ENCODE peak calls at places on chromosomes 13 and 19, in nine cellular contexts. C is uterus; R is PC-3; T is CD8-positive, alpha-beta memory T cell; L is endodermal cell; D is lower lobe of right lung; B is AG04450; E is left ventricle myocardium inferior; S is aorta. V is an unnamed sample.

GRCh38 chr19:40774916-40775631 is at the start of gene MIA:
- DNase-seq in C (no peak), R (no peak), T (no peak), L (no peak), D (no peak), B (no peak), E (no peak), S (peak; percentile 38), V (no peak)

GRCh38 chr13:113764793-113765190 is 5.8 kb downstream of the TMEM255B start:
- DNase-seq in C (no peak), R (no peak), T (no peak), L (peak; percentile 23), D (no peak), B (no peak), E (no peak), S (no peak), V (no peak)

GRCh38 chr13:87667686-87668085 is 3.5 kb upstream of the SLITRK5 start:
- DNase-seq in C (no peak), R (peak; percentile 32), T (no peak), L (no peak), D (no peak), B (no peak), E (no peak), S (no peak), V (no peak)

GRCh38 chr19:41518141-41518540 is 57.8 kb upstream of the CEACAM21 start:
- DNase-seq in C (no peak), R (no peak), T (no peak), L (no peak), D (no peak), B (no peak), E (no peak), S (no peak), V (no peak)

GRCh38 chr13:78601124-78601885 is 2.0 kb downstream of the POU4F1 start:
- DNase-seq in C (no peak), R (no peak), T (peak; percentile 48), L (peak; percentile 75), D (no peak), B (no peak), E (no peak), S (no peak), V (no peak)

GRCh38 chr13:55000844-55001243 is 1972.2 kb downstream of the OLFM4 start:
- DNase-seq in C (no peak), R (no peak), T (no peak), L (peak; percentile 69), D (no peak), B (no peak), E (no peak), S (no peak), V (no peak)

GRCh38 chr13:28719656-28720055 is 886 bp upstream of the SLC46A3 start:
- DNase-seq in C (no peak), R (no peak), T (no peak), L (no peak), D (no peak), B (no peak), E (no peak), S (no peak), V (no peak)

GRCh38 chr19:33306191-33306590 is 3.9 kb upstream of the CEBPA start:
- DNase-seq in C (no peak), R (no peak), T (no peak), L (no peak), D (no peak), B (no peak), E (no peak), S (no peak), V (no peak)

GRCh38 chr19:17706750-17707181 is 12.5 kb upstream of the MAP1S start:
- DNase-seq in C (no peak), R (no peak), T (no peak), L (peak; percentile 95), D (no peak), B (no peak), E (no peak), S (no peak), V (no peak)

GRCh38 chr13:97810152-97810551 is 143.3 kb upstream of the IPO5 start:
- DNase-seq in C (no peak), R (peak; percentile 49), T (no peak), L (no peak), D (no peak), B (no peak), E (no peak), S (no peak), V (no peak)

GRCh38 chr13:71417205-71417604 is 449.8 kb downstream of the DACH1 start:
- DNase-seq in C (no peak), R (peak; percentile 20), T (no peak), L (no peak), D (no peak), B (no peak), E (no peak), S (no peak), V (no peak)

GRCh38 chr13:23617551-23618014 is 47.4 kb downstream of the TNFRSF19 start:
- DNase-seq in C (no peak), R (no peak), T (no peak), L (no peak), D (no peak), B (no peak), E (no peak), S (no peak), V (no peak)

GRCh38 chr13:46531953-46532352 is 21.0 kb upstream of the LRCH1 start:
- DNase-seq in C (no peak), R (peak; percentile 16), T (no peak), L (no peak), D (no peak), B (no peak), E (no peak), S (no peak), V (no peak)

GRCh38 chr19:6772028-6772865 is at the start of gene VAV1:
- DNase-seq in C (no peak), R (no peak), T (peak; percentile 88), L (peak; percentile 57), D (peak; percentile 85), B (no peak), E (peak; percentile 58), S (peak; percentile 86), V (peak; percentile 61)

GRCh38 chr19:44644391-44645016 is 794 bp downstream of the PVR start:
- DNase-seq in C (peak; percentile 34), R (peak; percentile 44), T (no peak), L (peak; percentile 84), D (peak; percentile 43), B (no peak), E (no peak), S (peak; percentile 57), V (no peak)

GRCh38 chr19:47110521-47111080 is 3.0 kb downstream of the ZC3H4 start:
- DNase-seq in C (no peak), R (peak; percentile 26), T (peak; percentile 67), L (no peak), D (no peak), B (no peak), E (no peak), S (no peak), V (no peak)

GRCh38 chr13:97629601-97630272 is 195.8 kb downstream of the RAP2A start:
- DNase-seq in C (no peak), R (no peak), T (no peak), L (no peak), D (no peak), B (no peak), E (no peak), S (no peak), V (no peak)

GRCh38 chr19:54608792-54609191 is 15.4 kb downstream of the LILRA1 start:
- DNase-seq in C (no peak), R (no peak), T (no peak), L (no peak), D (no peak), B (no peak), E (no peak), S (no peak), V (no peak)

GRCh38 chr19:54609356-54609791 is 15.9 kb downstream of the LILRA1 start:
- DNase-seq in C (no peak), R (no peak), T (no peak), L (no peak), D (no peak), B (no peak), E (no peak), S (no peak), V (no peak)

GRCh38 chr19:54608205-54608604 is 14.8 kb downstream of the LILRA1 start:
- DNase-seq in C (no peak), R (no peak), T (no peak), L (no peak), D (no peak), B (no peak), E (no peak), S (no peak), V (no peak)

GRCh38 chr19:54616057-54616456 is 14.2 kb upstream of the LILRB1 start:
- DNase-seq in C (no peak), R (no peak), T (no peak), L (no peak), D (no peak), B (no peak), E (no peak), S (no peak), V (no peak)

GRCh38 chr19:54612428-54612827 is 17.9 kb upstream of the LILRB1 start:
- DNase-seq in C (no peak), R (no peak), T (no peak), L (no peak), D (no peak), B (no peak), E (no peak), S (no peak), V (no peak)
- H3K9me3 ChIP-seq in C (no peaks in the 10 kb centered on the region), R (no peaks in the 10 kb centered on the region), T (no peaks in the 10 kb centered on the region), L (peaks cover 82% of the 10 kb centered on the region), D (no peaks in the 10 kb centered on the region), B (peaks cover 29% of the 10 kb centered on the region), E (peaks cover 59% of the 10 kb centered on the region), S (peaks cover 1% of the 10 kb centered on the region), V (no peaks in the 10 kb centered on the region)

GRCh38 chr19:36115453-36116343 is at the start of gene TBCB:
- DNase-seq in C (peak; percentile 84), R (no peak), T (no peak), L (no peak), D (peak; percentile 89), B (no peak), E (peak; percentile 86), S (peak; percentile 90), V (no peak)
- H3K9me3 ChIP-seq in C (no peaks in the 10 kb centered on the region), R (no peaks in the 10 kb centered on the region), T (no peaks in the 10 kb centered on the region), L (no peaks in the 10 kb centered on the region), D (no peaks in the 10 kb centered on the region), B (no peaks in the 10 kb centered on the region), E (no peaks in the 10 kb centered on the region), S (no peaks in the 10 kb centered on the region), V (no peaks in the 10 kb centered on the region)

GRCh38 chr13:110937511-110938303 is 22.8 kb upstream of the ANKRD10 start:
- DNase-seq in C (no peak), R (no peak), T (no peak), L (no peak), D (no peak), B (no peak), E (no peak), S (no peak), V (no peak)
- H3K9me3 ChIP-seq in C (no peaks in the 10 kb centered on the region), R (no peaks in the 10 kb centered on the region), T (peaks cover 10% of the 10 kb centered on the region), L (peaks cover 25% of the 10 kb centered on the region), D (peaks cover 11% of the 10 kb centered on the region), B (peaks cover 24% of the 10 kb centered on the region), E (peaks cover 20% of the 10 kb centered on the region), S (peaks cover 8% of the 10 kb centered on the region), V (no peaks in the 10 kb centered on the region)

DNA sequence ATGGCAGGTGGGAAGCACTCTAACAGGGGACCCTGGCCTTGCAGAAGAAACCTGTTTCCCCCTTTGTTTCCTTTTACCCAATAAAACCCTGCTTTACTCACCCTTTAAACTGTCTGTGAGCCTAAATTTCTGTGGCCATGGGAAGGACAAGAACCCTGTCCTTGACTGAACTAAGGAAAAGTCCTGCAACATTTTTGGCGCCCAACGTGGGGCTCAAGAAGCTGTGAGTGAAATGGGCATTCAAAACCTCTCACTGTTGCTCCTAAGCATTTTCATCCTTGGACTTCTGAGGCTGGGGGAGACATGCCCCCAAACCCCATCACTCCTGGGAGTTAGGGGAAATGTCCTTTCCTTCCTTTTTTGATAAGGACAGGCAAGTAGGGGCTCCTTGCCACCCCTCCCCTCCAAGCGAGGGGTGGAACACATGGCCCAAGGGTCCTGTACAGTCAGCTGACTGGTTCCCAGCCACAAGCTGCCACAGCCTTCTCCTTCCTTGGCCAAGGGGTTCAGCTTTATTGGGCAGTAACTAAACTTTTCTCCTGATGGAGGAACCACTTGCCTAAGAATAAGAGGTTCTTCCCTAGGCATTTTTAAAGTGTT is 381.6 kb downstream of the KLF5 start:
- DNase-seq in C (no peak), R (no peak), T (no peak), L (no peak), D (no peak), B (no peak), E (no peak), S (no peak), V (no peak)
- H3K9me3 ChIP-seq in C (no peaks in the 10 kb centered on the region), R (peaks cover 22% of the 10 kb centered on the region), T (peaks cover 13% of the 10 kb centered on the region), L (peaks cover 62% of the 10 kb centered on the region), D (peaks cover 34% of the 10 kb centered on the region), B (peaks cover 18% of the 10 kb centered on the region), E (peaks cover 86% of the 10 kb centered on the region), S (peaks cover 15% of the 10 kb centered on the region), V (peaks cover 22% of the 10 kb centered on the region)